ENCODE peak calls at places on chromosomes 6 and 20, in seven cellular contexts. V, A, Y, T, B, U and D are unnamed samples.

GRCh38 chr6:110537208-110538123 is 61.1 kb upstream of the SLC22A16 start:
- DNase-seq in V (no peak), A (no peak), Y (no peak), T (no peak), B (no peak), U (peak; percentile 84), D (no peak)

GRCh38 chr6:72218125-72218524 is 331.8 kb downstream of the RIMS1 start:
- DNase-seq in V (peak; percentile 46), A (no peak), Y (no peak), T (no peak), B (peak; percentile 83), U (peak; percentile 3), D (no peak)

GRCh38 chr20:1171461-1172093 is 13.2 kb downstream of the TMEM74B start:
- DNase-seq in V (no peak), A (no peak), Y (no peak), T (no peak), B (peak; percentile 76), U (no peak), D (no peak)

GRCh38 chr20:39358052-39358451 is 395.9 kb downstream of the DHX35 start:
- DNase-seq in V (no peak), A (no peak), Y (no peak), T (no peak), B (no peak), U (no peak), D (no peak)

GRCh38 chr6:9236443-9236842 is 801.1 kb upstream of the SLC35B3 start:
- DNase-seq in V (no peak), A (no peak), Y (no peak), T (no peak), B (no peak), U (no peak), D (no peak)

GRCh38 chr6:89999154-89999553 is 104.9 kb downstream of the GJA10 start:
- DNase-seq in V (peak; percentile 63), A (no peak), Y (no peak), T (peak; percentile 88), B (no peak), U (peak; percentile 54), D (peak; percentile 78)

GRCh38 chr6:3281669-3282460 is 23.1 kb downstream of the PSMG4 start:
- DNase-seq in V (no peak), A (no peak), Y (no peak), T (peak; percentile 7), B (peak; percentile 28), U (no peak), D (no peak)

GRCh38 chr20:47605673-47606413 is 104.2 kb downstream of the NCOA3 start:
- DNase-seq in V (no peak), A (no peak), Y (no peak), T (no peak), B (no peak), U (no peak), D (no peak)

GRCh38 chr6:6694368-6694780 is 105.9 kb downstream of the LY86 start:
- DNase-seq in V (no peak), A (no peak), Y (no peak), T (no peak), B (peak; percentile 69), U (no peak), D (no peak)

GRCh38 chr20:40274912-40275654 is 414.0 kb downstream of the MAFB start:
- DNase-seq in V (no peak), A (no peak), Y (no peak), T (no peak), B (no peak), U (no peak), D (no peak)

GRCh38 chr20:610130-611046 is at the start of gene TCF15:
- DNase-seq in V (no peak), A (no peak), Y (peak; percentile 82), T (no peak), B (peak; percentile 85), U (no peak), D (no peak)

GRCh38 chr20:38645980-38646858 is 44.6 kb downstream of the ARHGAP40 start:
- DNase-seq in V (peak; percentile 83), A (no peak), Y (peak; percentile 96), T (peak; percentile 81), B (peak; percentile 92), U (peak; percentile 43), D (no peak)

GRCh38 chr20:32984196-32984595 is 20.0 kb downstream of the SUN5 start:
- DNase-seq in V (no peak), A (no peak), Y (no peak), T (no peak), B (peak; percentile 57), U (no peak), D (no peak)

GRCh38 chr6:73409395-73409794 is 14.8 kb downstream of the DDX43 start:
- DNase-seq in V (no peak), A (no peak), Y (no peak), T (no peak), B (no peak), U (no peak), D (no peak)

GRCh38 chr6:9062581-9062980 is 627.2 kb upstream of the SLC35B3 start:
- DNase-seq in V (no peak), A (no peak), Y (no peak), T (no peak), B (no peak), U (no peak), D (no peak)

GRCh38 chr20:4713401-4713800 is 8.3 kb upstream of the PRND start:
- DNase-seq in V (no peak), A (peak; percentile 96), Y (no peak), T (no peak), B (no peak), U (peak; percentile 79), D (no peak)

GRCh38 chr6:3518356-3518841 is 61.5 kb upstream of the SLC22A23 start:
- DNase-seq in V (peak; percentile 31), A (no peak), Y (no peak), T (peak; percentile 58), B (no peak), U (peak; percentile 37), D (peak; percentile 76)

DNA sequence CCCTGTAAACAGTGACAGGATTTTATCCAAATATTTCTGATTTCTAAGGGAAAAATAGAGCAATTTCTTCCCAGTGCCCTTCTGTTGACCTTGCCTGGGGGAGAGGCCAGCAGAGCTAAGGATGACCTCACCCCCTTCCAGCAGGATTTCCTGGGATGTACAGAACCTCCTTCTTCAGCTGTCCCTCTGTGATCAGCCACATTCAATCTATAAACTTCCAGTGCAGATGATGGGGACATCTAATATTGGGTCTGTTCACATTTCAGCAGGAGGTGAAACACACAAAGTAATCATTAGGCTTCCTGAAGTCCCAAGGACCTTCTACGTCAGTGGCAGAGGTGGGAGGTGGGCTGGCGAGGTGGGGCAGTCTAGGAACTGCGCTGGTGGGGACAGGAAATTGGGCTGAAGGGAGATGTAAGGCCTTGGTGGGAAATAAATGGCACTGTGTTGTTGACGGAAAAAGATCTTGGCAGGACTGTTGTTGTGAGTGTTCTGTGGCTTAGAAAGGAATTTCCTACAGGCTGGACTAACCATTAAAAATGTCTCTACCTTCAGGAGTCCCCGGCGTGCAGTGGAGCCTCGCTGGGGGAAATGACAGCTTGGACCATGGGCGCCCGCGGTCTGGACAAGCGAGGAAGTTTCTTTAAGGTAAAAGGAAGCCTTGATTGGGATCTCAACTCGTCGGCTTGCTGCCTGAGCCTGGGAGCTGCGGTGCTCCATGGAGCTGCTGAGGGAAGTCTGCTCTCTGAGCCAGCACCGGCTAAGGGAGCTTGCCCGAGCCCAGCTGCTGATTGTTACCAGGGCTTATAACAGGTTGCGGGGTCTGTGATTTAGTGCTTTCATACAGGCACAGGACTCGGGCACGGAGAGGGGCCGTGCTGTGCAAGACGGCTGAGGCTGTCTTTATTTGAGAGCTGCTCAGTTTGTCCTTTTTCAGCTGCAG is 127.9 kb upstream of the NAA20 start:
- DNase-seq in V (no peak), A (no peak), Y (peak; percentile 42), T (peak; percentile 32), B (peak; percentile 7), U (no peak), D (peak; percentile 64)
- TF ChIP-seq POLR2AphosphoS5 in V (no peak), A (peak; percentile 53), Y (peak; percentile 84), T (no peak), B (no peak), U (no peak), D (peak; percentile 29)

DNA sequence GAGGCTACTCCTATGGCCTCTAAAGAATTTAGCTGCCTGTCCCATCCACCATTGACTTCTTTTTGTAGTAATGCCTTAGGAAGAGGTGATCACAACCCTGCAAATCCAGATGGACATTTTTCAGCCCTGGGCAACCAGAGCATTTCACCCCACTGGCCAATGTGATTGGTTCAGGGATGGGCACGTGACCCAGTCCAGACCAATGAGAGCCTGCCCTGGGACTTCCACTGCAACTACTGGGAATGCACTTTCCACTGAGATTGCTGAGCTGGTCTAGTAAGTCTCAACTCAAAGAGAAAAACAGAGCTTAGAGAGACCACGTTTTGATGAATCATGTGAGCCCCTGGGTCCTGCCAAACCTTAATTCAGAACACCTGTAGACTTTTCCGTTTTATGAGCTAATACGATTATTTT is 8.9 kb upstream of the UBE2V1 start:
- DNase-seq in V (no peak), A (no peak), Y (no peak), T (no peak), B (peak; percentile 55), U (no peak), D (no peak)
- TF ChIP-seq POLR2AphosphoS5 in V (no peak), A (no peak), Y (no peak), T (no peak), B (no peak), U (no peak), D (no peak)

DNA sequence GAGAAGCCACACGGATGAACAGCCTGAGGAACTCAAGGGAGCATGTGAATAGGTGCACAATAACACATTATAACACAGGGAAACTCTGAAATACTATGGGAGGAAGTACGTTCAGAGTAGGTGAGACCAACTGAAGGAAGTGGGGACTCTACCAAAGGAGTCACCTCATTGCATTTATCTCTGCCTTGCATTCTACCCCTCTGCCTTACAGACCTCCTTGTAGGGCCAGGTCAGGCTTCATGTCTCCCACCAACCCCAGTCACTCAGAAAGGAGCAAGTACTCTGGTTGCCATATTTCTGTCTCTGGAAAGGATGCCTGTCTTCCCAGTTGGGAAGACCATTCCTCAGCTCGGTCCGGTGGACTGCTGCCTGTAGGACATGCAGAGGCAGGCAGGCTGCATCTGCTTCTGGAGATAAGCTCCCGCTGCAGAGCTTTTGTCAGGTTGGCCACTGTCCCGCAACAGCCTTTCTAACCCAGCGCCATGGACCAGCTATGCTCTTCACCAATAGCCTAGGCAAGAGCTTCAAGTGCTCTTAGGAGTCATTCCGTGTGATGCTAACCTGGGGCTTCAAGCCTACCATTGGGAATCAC is 51.6 kb upstream of the ASIP start:
- DNase-seq in V (no peak), A (no peak), Y (no peak), T (no peak), B (no peak), U (no peak), D (no peak)
- TF ChIP-seq POLR2AphosphoS5 in V (no peak), A (no peak), Y (no peak), T (no peak), B (no peak), U (no peak), D (no peak)

GRCh38 chr6:52208612-52209011 is 22.4 kb downstream of the IL17A start:
- DNase-seq in V (no peak), A (no peak), Y (no peak), T (no peak), B (no peak), U (no peak), D (no peak)

GRCh38 chr6:52209672-52210626 is 23.8 kb downstream of the IL17A start:
- DNase-seq in V (no peak), A (no peak), Y (no peak), T (no peak), B (no peak), U (no peak), D (no peak)

GRCh38 chr6:52216932-52217331 is 27.4 kb downstream of the IL17F start:
- DNase-seq in V (no peak), A (no peak), Y (no peak), T (no peak), B (no peak), U (no peak), D (no peak)

GRCh38 chr6:52215787-52216186 is 28.5 kb downstream of the IL17F start:
- DNase-seq in V (no peak), A (no peak), Y (no peak), T (no peak), B (no peak), U (no peak), D (no peak)

GRCh38 chr6:52213127-52213526 is 27.0 kb downstream of the IL17A start:
- DNase-seq in V (no peak), A (no peak), Y (no peak), T (no peak), B (peak; percentile 23), U (no peak), D (no peak)
- TF ChIP-seq POLR2AphosphoS5 in V (no peak), A (no peak), Y (no peak), T (no peak), B (no peak), U (no peak), D (no peak)